ENCODE peak calls at places on chromosomes 12 and 14, in nine cellular contexts. Q is cardiac fibroblast, X is Peyer's patch, O is pancreas, B is cardiac muscle cell, P is brain microvascular endothelial cell, E is lower leg skin, U is hepatocyte, T is left ventricle myocardium inferior. G is an unnamed sample.

GRCh38 chr14:103185051-103186027 is 62.1 kb downstream of the TNFAIP2 start:
- DNase-seq in P (no peak), U (peak), B (peak), T (no peak), X (no peak), Q (peak), E (no peak), O (no peak), G (no peak)

GRCh38 chr12:64544796-64545382 is 65.4 kb upstream of the RASSF3 start:
- DNase-seq in Q (no peak), E (no peak), P (no peak), B (no peak), O (no peak), X (no peak), T (no peak), U (no peak), G (no peak)

GRCh38 chr12:75964150-75964549 is 67.4 kb downstream of the PHLDA1 start:
- DNase-seq in U (peak), E (no peak), O (peak), P (no peak), X (no peak), T (peak), Q (no peak), B (no peak), G (no peak)

GRCh38 chr12:22626429-22626828 is 1.5 kb downstream of the ETNK1 start:
- DNase-seq in P (peak), U (peak), O (no peak), X (no peak), E (no peak), T (no peak), Q (peak), B (no peak), G (no peak)

GRCh38 chr14:64562432-64562831 is 12.7 kb downstream of the PPP1R36 start:
- DNase-seq in E (no peak), O (no peak), Q (no peak), T (no peak), P (no peak), X (no peak), B (no peak), U (peak), G (no peak)

GRCh38 chr12:55671746-55672145 is 35.1 kb downstream of the OR10P1 start:
- DNase-seq in O (no peak), Q (no peak), T (no peak), B (no peak), E (no peak), U (no peak), X (no peak), P (no peak), G (no peak)

GRCh38 chr12:3061129-3061857 is 15.9 kb upstream of the TSPAN9 start:
- DNase-seq in X (no peak), O (no peak), E (no peak), T (no peak), U (peak), Q (peak), B (no peak), P (peak), G (peak)

GRCh38 chr12:93245543-93245942 is 132.2 kb upstream of the NUDT4 start:
- DNase-seq in E (no peak), B (no peak), O (no peak), X (peak), T (no peak), Q (no peak), U (no peak), P (no peak), G (no peak)

GRCh38 chr12:12365931-12366431 is 9.1 kb downstream of the BORCS5 start:
- DNase-seq in U (no peak), E (no peak), X (no peak), O (no peak), P (no peak), T (no peak), B (no peak), Q (no peak), G (no peak)

GRCh38 chr12:82314406-82314892 is 43.7 kb downstream of the CCDC59 start:
- DNase-seq in Q (no peak), T (no peak), U (peak), E (no peak), B (peak), P (no peak), X (no peak), O (peak), G (no peak)

GRCh38 chr12:50985322-50985721 is 33.0 kb downstream of the HIGD1C start:
- DNase-seq in B (peak), U (peak), T (no peak), X (no peak), E (peak), O (no peak), P (peak), Q (peak), G (no peak)

GRCh38 chr14:69464829-69465228 is 19.7 kb upstream of the PLEKHD1 start:
- DNase-seq in T (no peak), X (no peak), O (no peak), Q (peak), U (no peak), B (no peak), E (no peak), P (peak), G (no peak)

GRCh38 chr12:6551063-6551461 is 4.8 kb downstream of the IFFO1 start:
- DNase-seq in T (peak), U (no peak), P (no peak), O (no peak), E (no peak), Q (peak), X (no peak), B (no peak), G (peak)

GRCh38 chr12:6866920-6867406 is 368 bp upstream of the TPI1 start:
- DNase-seq in E (peak), O (no peak), B (no peak), P (peak), X (no peak), T (no peak), Q (no peak), U (no peak), G (no peak)

GRCh38 chr14:55846852-55847471 is 267.0 kb downstream of the KTN1 start:
- DNase-seq in B (no peak), Q (peak), E (peak), X (no peak), P (no peak), T (no peak), U (no peak), O (no peak), G (peak)

GRCh38 chr12:12333980-12334709 is 15.9 kb downstream of the MANSC1 start:
- DNase-seq in B (peak), T (peak), Q (peak), O (peak), X (peak), P (peak), E (no peak), U (peak), G (peak)

GRCh38 chr12:12428047-12428446 is 71.2 kb downstream of the BORCS5 start:
- DNase-seq in U (no peak), E (no peak), Q (no peak), P (no peak), X (no peak), T (no peak), B (no peak), O (no peak), G (no peak)

GRCh38 chr14:92348154-92348553 is 25.2 kb downstream of the SLC24A4 start:
- DNase-seq in U (peak), O (no peak), X (no peak), Q (no peak), E (no peak), T (no peak), P (no peak), B (no peak), G (no peak)

GRCh38 chr12:3282271-3282670 is 205.1 kb downstream of the TSPAN9 start:
- DNase-seq in P (no peak), O (no peak), X (no peak), U (no peak), Q (no peak), T (no peak), E (no peak), B (no peak), G (no peak)

GRCh38 chr14:24192933-24193332 is 2.3 kb downstream of the TM9SF1 start:
- DNase-seq in P (no peak), T (no peak), U (no peak), X (no peak), Q (no peak), E (no peak), O (no peak), B (no peak), G (no peak)

GRCh38 chr12:102496571-102496970 is 16.2 kb upstream of the IGF1 start:
- DNase-seq in Q (no peak), T (no peak), X (no peak), B (no peak), U (no peak), E (no peak), P (no peak), O (no peak), G (no peak)

GRCh38 chr12:95838125-95838524 is 20.6 kb upstream of the SNRPF start:
- DNase-seq in E (peak), O (no peak), U (peak), X (no peak), T (no peak), P (peak), B (no peak), Q (peak), G (no peak)

GRCh38 chr12:90999946-91000345 is 4.8 kb downstream of the EPYC start:
- DNase-seq in T (no peak), B (no peak), O (no peak), Q (no peak), X (no peak), U (no peak), P (peak), E (no peak), G (no peak)

GRCh38 chr12:124758266-124759200 is 105.1 kb downstream of the SCARB1 start:
- DNase-seq in X (no peak), E (no peak), U (no peak), P (no peak), T (no peak), O (no peak), Q (no peak), B (no peak), G (no peak)

GRCh38 chr12:89059061-89059460 is 293.2 kb downstream of the DUSP6 start:
- DNase-seq in B (no peak), U (no peak), T (no peak), E (no peak), X (no peak), P (no peak), O (no peak), Q (no peak), G (no peak)

GRCh38 chr12:879641-880040 is 69.9 kb downstream of the RAD52 start:
- DNase-seq in P (peak), E (no peak), X (no peak), O (no peak), Q (peak), U (no peak), B (no peak), T (no peak), G (no peak)

GRCh38 chr12:18919826-18920511 is 182.1 kb downstream of the CAPZA3 start:
- DNase-seq in E (no peak), X (no peak), P (no peak), Q (no peak), O (no peak), T (no peak), B (no peak), U (peak), G (no peak)

GRCh38 chr12:103676863-103677262 is 89.8 kb downstream of the STAB2 start:
- DNase-seq in B (no peak), P (no peak), O (no peak), U (peak), E (no peak), Q (no peak), X (no peak), T (no peak), G (no peak)

GRCh38 chr12:54301428-54302045 is 722 bp upstream of the NFE2 start:
- DNase-seq in B (no peak), O (no peak), E (no peak), T (no peak), Q (no peak), P (no peak), X (no peak), U (no peak), G (no peak)

GRCh38 chr12:24595652-24596235 is 353.2 kb downstream of the BCAT1 start:
- DNase-seq in X (no peak), U (peak), P (peak), Q (peak), O (no peak), B (peak), E (no peak), T (no peak), G (no peak)
- TF ChIP-seq CTCF in X (no peak), U (peak), P (peak), Q (peak), O (no peak), B (peak), E (no peak), T (peak), G (peak)

GRCh38 chr14:91229005-91229382 is 15.5 kb downstream of the GPR68 start:
- DNase-seq in T (no peak), E (no peak), Q (no peak), X (no peak), P (no peak), B (no peak), O (no peak), U (no peak), G (no peak)

GRCh38 chr14:91228112-91229004 is 16.1 kb downstream of the GPR68 start:
- DNase-seq in E (no peak), P (peak), O (no peak), B (no peak), Q (peak), U (no peak), T (no peak), X (peak), G (no peak)

GRCh38 chr14:91230363-91231035 is 14.0 kb downstream of the GPR68 start:
- DNase-seq in B (no peak), E (no peak), Q (no peak), X (no peak), T (no peak), P (peak), O (no peak), U (no peak), G (no peak)

GRCh38 chr14:91231446-91231845 is 13.1 kb downstream of the GPR68 start:
- DNase-seq in E (no peak), Q (no peak), P (no peak), O (no peak), U (no peak), T (no peak), B (no peak), X (no peak), G (no peak)

DNA sequence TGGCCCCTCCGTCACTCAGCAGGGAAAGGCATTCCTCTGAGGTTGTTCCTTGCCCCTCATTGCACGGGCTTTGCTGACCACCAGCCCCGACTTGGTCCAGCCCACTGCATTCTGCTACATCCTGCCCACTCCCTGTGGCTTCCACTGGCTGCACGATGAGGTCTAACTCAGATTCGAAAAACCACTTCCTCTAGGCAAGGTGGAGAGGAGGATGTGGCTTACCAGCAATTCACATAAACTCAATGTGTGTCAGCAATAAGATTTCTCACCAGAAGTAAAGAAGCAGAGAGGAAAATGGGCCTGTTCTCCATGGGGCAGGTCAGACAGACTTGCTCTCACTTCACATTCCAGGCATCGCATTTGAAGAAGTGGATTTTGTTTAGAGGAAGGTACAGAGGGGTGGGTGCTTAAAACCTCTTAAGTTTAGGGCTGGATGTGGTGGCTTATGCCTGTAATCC is 14.7 kb downstream of the GPR68 start:
- DNase-seq in X (peak), T (no peak), U (no peak), P (peak), Q (no peak), B (no peak), E (no peak), O (no peak), G (no peak)
- H3K4me3 ChIP-seq in X (no peak), T (no peak), U (no peak), P (no peak), Q (no peak), B (no peak), E (no peak), O (no peak), G (no peak)

DNA sequence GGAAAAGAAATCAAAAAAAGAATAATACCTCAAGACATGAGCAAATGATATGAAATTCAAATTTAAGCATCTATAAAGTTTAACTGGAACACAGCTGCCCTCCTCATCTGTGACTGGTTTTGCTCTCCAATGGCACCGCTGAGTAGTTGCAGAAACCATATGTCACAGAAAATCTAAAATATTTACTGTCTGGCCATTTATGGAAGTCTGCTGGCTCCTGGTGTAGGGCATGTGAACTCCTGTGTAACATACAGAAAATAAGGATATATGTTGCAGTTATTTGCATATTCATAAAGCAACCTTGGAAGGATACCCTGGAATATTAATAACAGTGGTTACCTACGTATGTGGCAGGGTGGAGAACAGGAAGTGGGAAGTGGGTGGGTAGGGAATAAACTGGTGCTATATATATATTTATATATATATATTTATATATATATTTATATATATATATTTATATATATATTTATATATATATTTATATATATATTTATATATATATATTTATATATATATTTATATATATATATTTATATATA is 48.3 kb downstream of the LTBP2 start:
- DNase-seq in B (no peak), U (no peak), O (no peak), X (no peak), E (no peak), Q (no peak), P (no peak), T (no peak), G (no peak)
- TF ChIP-seq CTCF in B (no peak), U (peak), O (no peak), X (no peak), E (no peak), Q (no peak), P (peak), T (no peak), G (no peak)

DNA sequence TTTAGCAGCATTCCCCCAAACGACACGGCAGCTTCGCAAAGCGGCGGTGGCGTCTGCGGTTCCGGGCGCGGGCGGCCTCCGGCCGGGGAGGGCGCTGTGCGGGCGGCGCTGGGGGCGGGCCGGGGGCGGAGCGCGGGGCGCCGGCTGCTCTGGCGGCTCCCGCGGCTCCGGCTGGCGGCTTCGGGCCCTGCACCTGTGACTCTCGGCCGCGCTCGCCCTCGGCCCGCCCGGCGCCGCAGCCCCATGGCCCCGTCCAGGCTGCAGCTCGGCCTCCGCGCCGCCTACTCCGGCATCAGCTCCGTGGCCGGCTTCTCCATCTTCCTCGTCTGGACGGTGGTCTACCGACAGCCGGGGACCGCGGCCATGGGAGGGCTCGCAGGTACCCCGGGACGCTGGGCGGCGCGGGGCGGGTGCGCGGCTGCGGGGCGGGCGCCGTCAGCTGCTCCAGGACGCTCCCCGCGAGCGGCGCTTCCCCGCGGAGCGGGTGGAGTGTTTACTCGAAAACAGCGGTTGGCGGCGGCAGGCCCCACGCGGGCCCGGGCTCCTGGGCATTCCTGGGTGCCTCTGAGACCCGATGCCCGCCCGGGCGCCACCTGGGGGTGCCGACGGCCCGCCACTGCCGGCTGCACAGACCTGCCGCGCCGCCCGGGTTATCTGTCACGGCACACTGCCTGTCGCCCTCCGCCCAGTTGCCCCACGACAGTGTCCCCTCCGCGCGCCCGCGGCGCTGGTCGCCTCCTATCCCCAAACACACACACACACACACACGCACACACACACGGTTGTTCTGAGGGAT is at the start of gene SLC48A1:
- DNase-seq in O (peak), B (peak), T (peak), E (no peak), U (peak), X (peak), P (no peak), Q (peak), G (no peak)
- H3K4me3 ChIP-seq in O (peak), B (peak), T (peak), E (peak), U (peak), X (peak), P (peak), Q (peak), G (peak)

GRCh38 chr14:36805116-36805515 is 143.5 kb downstream of the PAX9 start:
- DNase-seq in E (no peak), T (peak), B (peak), O (no peak), Q (no peak), P (no peak), X (no peak), U (no peak), G (no peak)
- TF ChIP-seq CTCF in E (no peak), T (no peak), B (no peak), O (no peak), Q (no peak), P (no peak), X (no peak), U (no peak), G (no peak)

DNA sequence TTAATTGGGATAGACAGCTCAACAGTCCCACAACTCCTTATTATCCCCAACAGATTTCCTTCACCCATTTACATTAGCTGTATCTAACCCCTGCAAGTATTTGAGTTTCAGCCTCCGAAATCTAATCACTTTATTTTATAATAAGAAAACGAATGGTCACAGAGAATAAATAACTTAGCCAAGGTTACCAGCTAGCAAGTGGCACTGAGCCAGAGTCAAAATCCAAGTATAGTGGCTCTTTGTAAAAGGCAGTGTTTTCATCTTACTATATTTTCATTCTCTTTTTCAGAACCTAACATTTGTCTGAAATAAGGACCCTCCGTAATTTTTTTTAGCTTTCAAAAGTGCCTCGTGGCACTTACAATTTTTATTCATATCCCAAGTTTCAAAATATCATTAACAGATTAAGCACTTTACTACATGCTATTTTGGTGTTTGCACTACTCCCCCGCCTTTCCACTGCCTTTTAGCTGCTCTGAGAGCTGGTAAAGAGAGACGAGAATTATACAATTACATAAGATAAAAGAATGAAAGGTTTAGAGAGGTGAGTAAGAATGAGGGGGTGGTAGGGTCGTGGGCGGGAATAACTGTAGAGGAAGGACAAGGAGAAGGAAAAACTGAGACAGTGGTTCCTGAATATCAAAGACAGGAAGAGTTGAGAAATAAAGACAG is 3.7 kb upstream of the USP15 start:
- DNase-seq in O (peak), E (no peak), P (no peak), Q (peak), U (no peak), B (no peak), X (no peak), T (no peak), G (no peak)
- H3K4me3 ChIP-seq in O (no peak), E (no peak), P (no peak), Q (no peak), U (no peak), B (no peak), X (no peak), T (peak), G (no peak)

G was measured in dorsolateral prefrontal cortex.